ENCODE peak calls at places on chromosome 5, in four cellular contexts. V is K562, M is HEK293T, W is H1. P is an unnamed sample.
A peak's percentile ranks its signal among the peaks of the same experiment; 100 is the strongest.

GRCh38 chr5:64505769-64506566 is at the start of gene RGS7BP:
- DNase-seq in V (no peak), M (peak; percentile 39), W (peak; percentile 21), P (no peak)

GRCh38 chr5:130111723-130112122 is 207.5 kb downstream of the CHSY3 start:
- DNase-seq in V (no peak), M (no peak), W (no peak), P (no peak)

GRCh38 chr5:27130587-27130986 is 92.2 kb upstream of the CDH9 start:
- DNase-seq in V (no peak), M (no peak), W (no peak), P (no peak)

GRCh38 chr5:34411470-34412346 is 244.4 kb upstream of the RAI14 start:
- DNase-seq in V (no peak), M (no peak), W (peak; percentile 70), P (no peak)

GRCh38 chr5:11851402-11851801 is 52.8 kb downstream of the CTNND2 start:
- DNase-seq in V (no peak), M (no peak), W (no peak), P (no peak)

GRCh38 chr5:141811287-141812155 is 66.7 kb downstream of the PCDH1 start:
- DNase-seq in V (peak; percentile 81), M (peak; percentile 32), W (no peak), P (no peak)

GRCh38 chr5:53069626-53070025 is 39.9 kb downstream of the MOCS2 start:
- DNase-seq in V (no peak), M (no peak), W (no peak), P (no peak)

GRCh38 chr5:132298305-132298704 is 4.1 kb downstream of the SLC22A4 start:
- DNase-seq in V (no peak), M (no peak), W (no peak), P (no peak)

GRCh38 chr5:37875051-37875787 is 35.4 kb upstream of the GDNF start:
- DNase-seq in V (no peak), M (no peak), W (no peak), P (no peak)

GRCh38 chr5:1524799-1525623 is 1.3 kb upstream of the LPCAT1 start:
- DNase-seq in V (no peak), M (no peak), W (no peak), P (no peak)

GRCh38 chr5:140351609-140352334 is 5.4 kb upstream of the HBEGF start:
- DNase-seq in V (peak; percentile 68), M (peak; percentile 61), W (no peak), P (peak; percentile 61)

GRCh38 chr5:68771221-68771620 is 322.6 kb upstream of the SLC30A5 start:
- DNase-seq in V (no peak), M (no peak), W (no peak), P (no peak)

GRCh38 chr5:147619281-147619680 is 109.4 kb upstream of the DPYSL3 start:
- DNase-seq in V (no peak), M (no peak), W (no peak), P (no peak)

GRCh38 chr5:5532306-5533076 is 110.0 kb downstream of the ICE1 start:
- DNase-seq in V (no peak), M (no peak), W (no peak), P (no peak)

GRCh38 chr5:91449083-91449482 is 66.0 kb upstream of the ARRDC3 start:
- DNase-seq in V (no peak), M (no peak), W (no peak), P (no peak)

GRCh38 chr5:67120032-67120431 is 76.6 kb downstream of the CD180 start:
- DNase-seq in V (no peak), M (no peak), W (no peak), P (no peak)

GRCh38 chr5:38940230-38940858 is 94.5 kb downstream of the OSMR start:
- DNase-seq in V (no peak), M (no peak), W (no peak), P (no peak)

GRCh38 chr5:65809817-65810531 is 88.0 kb downstream of the NLN start:
- DNase-seq in V (no peak), M (no peak), W (no peak), P (no peak)

GRCh38 chr5:156396063-156396829 is 69.3 kb downstream of the SGCD start:
- DNase-seq in V (no peak), M (no peak), W (no peak), P (no peak)

GRCh38 chr5:151348789-151349188 is 1.4 kb upstream of the SLC36A2 start:
- DNase-seq in V (no peak), M (no peak), W (no peak), P (no peak)

GRCh38 chr5:86837610-86838009 is 219.9 kb downstream of the COX7C start:
- DNase-seq in V (no peak), M (no peak), W (no peak), P (no peak)

GRCh38 chr5:474826-475661 is 32.1 kb downstream of the EXOC3 start:
- DNase-seq in V (no peak), M (no peak), W (no peak), P (no peak)

GRCh38 chr5:120228262-120229031 is 235.7 kb upstream of the PRR16 start:
- DNase-seq in V (no peak), M (no peak), W (no peak), P (peak; percentile 2)

GRCh38 chr5:38462972-38463633 is 93.3 kb downstream of the LIFR start:
- DNase-seq in V (no peak), M (no peak), W (no peak), P (no peak)

GRCh38 chr5:118956727-118957126 is 31.6 kb downstream of the DTWD2 start:
- DNase-seq in V (no peak), M (no peak), W (no peak), P (no peak)

GRCh38 chr5:60668715-60669304 is 31.2 kb downstream of the DEPDC1B start:
- DNase-seq in V (no peak), M (no peak), W (no peak), P (peak; percentile 31)

GRCh38 chr5:109619661-109620060 is 70.1 kb upstream of the MAN2A1 start:
- DNase-seq in V (no peak), M (no peak), W (no peak), P (no peak)

GRCh38 chr5:73272351-73272750 is 99.4 kb downstream of the TMEM174 start:
- DNase-seq in V (no peak), M (no peak), W (no peak), P (no peak)

GRCh38 chr5:51439232-51439631 is 56.0 kb downstream of the ISL1 start:
- DNase-seq in V (no peak), M (no peak), W (no peak), P (no peak)

GRCh38 chr5:14591548-14591947 is 10.0 kb downstream of the OTULINL start:
- DNase-seq in V (no peak), M (no peak), W (no peak), P (no peak)

GRCh38 chr5:16777432-16777831 is 158.7 kb downstream of the MYO10 start:
- DNase-seq in V (no peak), M (no peak), W (no peak), P (no peak)

GRCh38 chr5:67058998-67059746 is 137.4 kb downstream of the CD180 start:
- DNase-seq in V (no peak), M (no peak), W (peak; percentile 29), P (no peak)

DNA sequence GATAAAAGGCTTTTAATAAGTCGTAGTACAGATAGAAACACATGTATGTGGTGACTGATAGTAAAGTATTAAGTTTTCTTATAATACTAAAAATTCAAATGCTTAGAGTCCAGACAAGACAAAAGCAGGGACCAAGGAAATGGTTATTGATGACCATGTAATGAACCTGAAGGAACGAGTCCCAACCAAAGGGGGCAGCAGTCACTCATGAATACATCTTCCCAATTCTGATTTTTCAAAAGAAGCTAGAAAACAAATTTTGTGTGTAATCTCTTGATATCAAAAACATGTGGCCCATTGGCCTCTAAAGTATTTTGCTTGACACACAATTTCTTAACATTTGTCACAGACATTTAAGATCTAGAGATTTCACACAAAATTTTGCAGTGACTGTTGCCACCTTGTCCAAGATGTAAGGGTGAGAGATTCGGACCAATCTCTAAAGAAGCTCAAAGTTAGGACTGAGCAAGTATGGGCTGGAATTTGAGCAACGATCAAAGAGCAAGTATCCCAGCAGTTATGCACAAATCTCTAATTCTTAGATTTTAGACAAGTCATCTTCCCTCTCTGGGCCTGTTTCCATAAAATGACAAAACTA is 66.8 kb downstream of the ARL15 start:
- DNase-seq in V (peak; percentile 31), M (peak; percentile 25), W (no peak), P (peak; percentile 27)
- TF ChIP-seq SP1 in V (no peak), M (no peak), W (no peak), P (no peak)

DNA sequence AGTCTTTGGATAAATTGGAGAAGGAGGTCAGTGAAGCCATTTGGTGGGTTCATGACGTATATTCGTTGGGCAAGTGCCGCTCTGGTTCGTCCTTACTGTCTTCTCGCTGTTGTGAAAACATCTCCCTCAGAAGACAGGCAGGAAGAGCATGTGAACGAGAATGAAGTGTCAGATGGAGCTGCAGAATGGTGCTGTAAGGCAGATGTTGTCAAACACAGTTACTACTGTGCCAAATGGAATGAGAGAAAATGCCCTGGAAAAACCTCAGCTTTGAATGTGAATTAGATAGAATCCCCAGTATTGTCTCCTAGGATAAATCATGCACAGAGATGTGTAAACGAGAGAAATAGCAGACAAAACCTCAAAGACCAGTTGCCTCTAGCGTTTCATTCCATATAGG is 121.5 kb downstream of the CAMK4 start:
- DNase-seq in V (no peak), M (no peak), W (no peak), P (no peak)
- TF ChIP-seq SP1 in V (no peak), M (no peak), W (no peak), P (no peak)

GRCh38 chr5:103428923-103429322 is 133.7 kb downstream of the NUDT12 start:
- DNase-seq in V (no peak), M (no peak), W (no peak), P (no peak)

GRCh38 chr5:103424453-103425205 is 138.0 kb downstream of the NUDT12 start:
- DNase-seq in V (no peak), M (no peak), W (no peak), P (no peak)

GRCh38 chr5:103425686-103426454 is 136.7 kb downstream of the NUDT12 start:
- DNase-seq in V (no peak), M (no peak), W (no peak), P (no peak)

GRCh38 chr5:103427326-103427725 is 135.3 kb downstream of the NUDT12 start:
- DNase-seq in V (no peak), M (no peak), W (no peak), P (no peak)

GRCh38 chr5:103428411-103428871 is 134.1 kb downstream of the NUDT12 start:
- DNase-seq in V (no peak), M (no peak), W (no peak), P (no peak)
- TF ChIP-seq SP1 in V (no peak), M (no peak), W (no peak), P (no peak)

GRCh38 chr5:134451618-134452505 is 40.2 kb upstream of the CDKN2AIPNL start:
- DNase-seq in V (no peak), M (no peak), W (no peak), P (no peak)

GRCh38 chr5:134447815-134448520 is 36.3 kb upstream of the CDKN2AIPNL start:
- DNase-seq in V (no peak), M (no peak), W (no peak), P (no peak)

GRCh38 chr5:134450374-134450773 is 38.7 kb upstream of the CDKN2AIPNL start:
- DNase-seq in V (no peak), M (no peak), W (no peak), P (no peak)

GRCh38 chr5:134446938-134447337 is 35.3 kb upstream of the CDKN2AIPNL start:
- DNase-seq in V (no peak), M (no peak), W (no peak), P (no peak)

DNA sequence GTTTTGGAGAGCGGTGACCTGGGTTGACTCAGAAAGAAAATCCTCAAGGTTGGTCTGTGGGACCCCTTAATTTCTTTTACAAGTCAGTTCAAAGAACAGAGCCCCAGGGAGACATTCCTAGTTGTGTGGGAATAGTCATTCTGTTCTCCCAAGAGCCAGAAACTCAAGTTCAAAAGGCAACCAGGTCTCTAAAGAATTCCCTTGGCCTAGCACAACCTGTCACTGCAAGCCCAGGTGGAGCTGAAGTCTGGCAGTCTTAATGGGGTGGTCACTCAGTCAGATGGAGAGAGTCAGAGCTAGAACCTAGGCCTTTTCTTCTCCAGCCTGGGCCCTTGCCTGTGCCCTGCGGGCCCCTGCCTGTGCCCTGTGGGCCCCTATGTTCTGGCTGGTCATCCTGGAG is 37.5 kb upstream of the CDKN2AIPNL start:
- DNase-seq in V (no peak), M (no peak), W (no peak), P (no peak)
- TF ChIP-seq SP1 in V (no peak), M (no peak), W (no peak), P (no peak)